ENCODE peak calls at places on chromosomes 12 and 14, in six cellular contexts. One of them, this sample, is unnamed.

GRCh38 chr12:121570467-121571283 is 10.1 kb downstream of the KDM2B start:
- DNase-seq in sigmoid colon: no peak
- DNase-seq in AG10803: no peak
- DNase-seq in naive thymus-derived CD4-positive, alpha-beta T cell: no peak
- DNase-seq in Peyer's patch: no peak
- DNase-seq in PC-9: no peak
- DNase-seq in this sample: no peak

GRCh38 chr12:65597527-65597926 is 226.8 kb upstream of the HMGA2 start:
- DNase-seq in sigmoid colon: no peak
- DNase-seq in AG10803: no peak
- DNase-seq in naive thymus-derived CD4-positive, alpha-beta T cell: no peak
- DNase-seq in Peyer's patch: no peak
- DNase-seq in PC-9: no peak
- DNase-seq in this sample: no peak

GRCh38 chr14:79543966-79544365 is 667.3 kb downstream of the DIO2 start:
- DNase-seq in sigmoid colon: no peak
- DNase-seq in AG10803: no peak
- DNase-seq in naive thymus-derived CD4-positive, alpha-beta T cell: no peak
- DNase-seq in Peyer's patch: no peak
- DNase-seq in PC-9: no peak
- DNase-seq in this sample: no peak

GRCh38 chr12:124094733-124095132 is 121.7 kb downstream of the ZNF664 start:
- DNase-seq in sigmoid colon: no peak
- DNase-seq in AG10803: no peak
- DNase-seq in naive thymus-derived CD4-positive, alpha-beta T cell: no peak
- DNase-seq in Peyer's patch: no peak
- DNase-seq in PC-9: no peak
- DNase-seq in this sample: no peak

GRCh38 chr12:94941440-94941862 is 62.0 kb downstream of the NDUFA12 start:
- DNase-seq in sigmoid colon: no peak
- DNase-seq in AG10803: peak
- DNase-seq in naive thymus-derived CD4-positive, alpha-beta T cell: no peak
- DNase-seq in Peyer's patch: peak
- DNase-seq in PC-9: peak
- DNase-seq in this sample: no peak

GRCh38 chr12:25472453-25472852 is 80.6 kb downstream of the LMNTD1 start:
- DNase-seq in sigmoid colon: no peak
- DNase-seq in AG10803: no peak
- DNase-seq in naive thymus-derived CD4-positive, alpha-beta T cell: no peak
- DNase-seq in Peyer's patch: no peak
- DNase-seq in PC-9: no peak
- DNase-seq in this sample: no peak

GRCh38 chr12:6606331-6607131 is 648 bp downstream of the CHD4 start:
- DNase-seq in sigmoid colon: peak
- DNase-seq in AG10803: no peak
- DNase-seq in naive thymus-derived CD4-positive, alpha-beta T cell: peak
- DNase-seq in Peyer's patch: peak
- DNase-seq in PC-9: peak
- DNase-seq in this sample: peak

GRCh38 chr14:73524493-73524892 is 12.4 kb upstream of the ACOT1 start:
- DNase-seq in sigmoid colon: no peak
- DNase-seq in AG10803: no peak
- DNase-seq in naive thymus-derived CD4-positive, alpha-beta T cell: no peak
- DNase-seq in Peyer's patch: no peak
- DNase-seq in PC-9: no peak
- DNase-seq in this sample: no peak

GRCh38 chr12:13941258-13942249 is 39.8 kb downstream of the GRIN2B start:
- DNase-seq in sigmoid colon: no peak
- DNase-seq in AG10803: peak
- DNase-seq in naive thymus-derived CD4-positive, alpha-beta T cell: no peak
- DNase-seq in Peyer's patch: no peak
- DNase-seq in PC-9: peak
- DNase-seq in this sample: peak

GRCh38 chr12:9750276-9751203 is 10.2 kb downstream of the CD69 start:
- DNase-seq in sigmoid colon: peak
- DNase-seq in AG10803: peak
- DNase-seq in naive thymus-derived CD4-positive, alpha-beta T cell: peak
- DNase-seq in Peyer's patch: peak
- DNase-seq in PC-9: peak
- DNase-seq in this sample: peak

GRCh38 chr12:1131811-1132224 is 140.8 kb downstream of the ERC1 start:
- DNase-seq in sigmoid colon: no peak
- DNase-seq in AG10803: no peak
- DNase-seq in naive thymus-derived CD4-positive, alpha-beta T cell: peak
- DNase-seq in Peyer's patch: no peak
- DNase-seq in PC-9: no peak
- DNase-seq in this sample: no peak

GRCh38 chr12:8780389-8780788 is 42.0 kb upstream of the A2ML1 start:
- DNase-seq in sigmoid colon: no peak
- DNase-seq in AG10803: peak
- DNase-seq in naive thymus-derived CD4-positive, alpha-beta T cell: peak
- DNase-seq in Peyer's patch: no peak
- DNase-seq in PC-9: peak
- DNase-seq in this sample: no peak

GRCh38 chr12:109239179-109239578 is 69.9 kb downstream of the FOXN4 start:
- DNase-seq in sigmoid colon: peak
- DNase-seq in AG10803: no peak
- DNase-seq in naive thymus-derived CD4-positive, alpha-beta T cell: no peak
- DNase-seq in Peyer's patch: no peak
- DNase-seq in PC-9: no peak
- DNase-seq in this sample: no peak

GRCh38 chr12:131892711-131893604 is 1.5 kb upstream of the ULK1 start:
- DNase-seq in sigmoid colon: no peak
- DNase-seq in AG10803: no peak
- DNase-seq in naive thymus-derived CD4-positive, alpha-beta T cell: no peak
- DNase-seq in Peyer's patch: no peak
- DNase-seq in PC-9: no peak
- DNase-seq in this sample: no peak

GRCh38 chr12:4278582-4278939 is 5.0 kb downstream of the CCND2 start:
- DNase-seq in sigmoid colon: peak
- DNase-seq in AG10803: no peak
- DNase-seq in naive thymus-derived CD4-positive, alpha-beta T cell: no peak
- DNase-seq in Peyer's patch: no peak
- DNase-seq in PC-9: no peak
- DNase-seq in this sample: peak

GRCh38 chr12:85277900-85278597 is 2.0 kb upstream of the ALX1 start:
- DNase-seq in sigmoid colon: peak
- DNase-seq in AG10803: no peak
- DNase-seq in naive thymus-derived CD4-positive, alpha-beta T cell: no peak
- DNase-seq in Peyer's patch: no peak
- DNase-seq in PC-9: no peak
- DNase-seq in this sample: peak

GRCh38 chr12:70448371-70448770 is 82.3 kb downstream of the KCNMB4 start:
- DNase-seq in sigmoid colon: no peak
- DNase-seq in AG10803: peak
- DNase-seq in naive thymus-derived CD4-positive, alpha-beta T cell: no peak
- DNase-seq in Peyer's patch: no peak
- DNase-seq in PC-9: peak
- DNase-seq in this sample: no peak

GRCh38 chr12:122304924-122305323 is 38.6 kb upstream of the VPS33A start:
- DNase-seq in sigmoid colon: no peak
- DNase-seq in AG10803: no peak
- DNase-seq in naive thymus-derived CD4-positive, alpha-beta T cell: no peak
- DNase-seq in Peyer's patch: no peak
- DNase-seq in PC-9: no peak
- DNase-seq in this sample: no peak

GRCh38 chr14:78902010-78902623 is 731.9 kb downstream of the NRXN3 start:
- DNase-seq in sigmoid colon: no peak
- DNase-seq in AG10803: peak
- DNase-seq in naive thymus-derived CD4-positive, alpha-beta T cell: no peak
- DNase-seq in Peyer's patch: no peak
- DNase-seq in PC-9: peak
- DNase-seq in this sample: peak

GRCh38 chr12:41206298-41206697 is 18.2 kb downstream of the PDZRN4 start:
- DNase-seq in sigmoid colon: no peak
- DNase-seq in AG10803: no peak
- DNase-seq in naive thymus-derived CD4-positive, alpha-beta T cell: no peak
- DNase-seq in Peyer's patch: no peak
- DNase-seq in PC-9: no peak
- DNase-seq in this sample: no peak

GRCh38 chr12:41202051-41202450 is 13.9 kb downstream of the PDZRN4 start:
- DNase-seq in sigmoid colon: no peak
- DNase-seq in AG10803: no peak
- DNase-seq in naive thymus-derived CD4-positive, alpha-beta T cell: no peak
- DNase-seq in Peyer's patch: no peak
- DNase-seq in PC-9: no peak
- DNase-seq in this sample: no peak

DNA sequence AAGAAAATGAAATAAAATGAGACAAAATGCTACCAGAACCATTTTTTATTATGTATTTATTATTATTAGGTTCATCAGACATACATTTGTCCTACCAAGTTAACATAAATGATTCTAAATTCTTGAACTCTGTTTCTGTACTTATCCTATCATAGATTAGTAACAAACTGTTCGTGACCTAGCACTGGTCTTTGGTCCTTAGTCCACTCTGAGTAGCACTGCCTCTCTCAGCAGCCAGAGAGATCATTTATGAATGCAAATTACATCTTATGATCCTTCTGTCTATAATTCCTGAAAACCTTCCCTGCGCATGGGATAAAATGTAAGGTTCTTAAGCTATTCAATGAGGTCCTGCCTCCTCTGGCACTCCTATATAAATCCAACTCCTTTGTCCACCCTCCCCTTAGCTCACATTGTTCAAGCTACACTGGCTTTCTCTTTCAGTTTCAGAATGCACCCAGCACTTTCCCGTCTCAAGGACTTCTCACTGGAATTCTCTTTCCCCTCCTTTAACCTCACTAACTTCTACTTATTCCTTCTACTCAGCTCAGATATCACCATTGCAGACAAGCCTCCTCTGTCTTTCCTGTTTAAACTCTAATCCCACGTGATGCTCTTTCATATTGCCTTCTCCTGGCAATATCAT is 17.1 kb downstream of the PDZRN4 start:
- DNase-seq in sigmoid colon: no peak
- DNase-seq in AG10803: no peak
- DNase-seq in naive thymus-derived CD4-positive, alpha-beta T cell: no peak
- DNase-seq in Peyer's patch: no peak
- DNase-seq in PC-9: no peak
- DNase-seq in this sample: no peak
- H3K4me3 ChIP-seq in sigmoid colon: peak
- H3K4me3 ChIP-seq in AG10803: no peak
- H3K4me3 ChIP-seq in naive thymus-derived CD4-positive, alpha-beta T cell: no peak
- H3K4me3 ChIP-seq in Peyer's patch: no peak
- H3K4me3 ChIP-seq in PC-9: no peak
- H3K4me3 ChIP-seq in this sample: no peak

DNA sequence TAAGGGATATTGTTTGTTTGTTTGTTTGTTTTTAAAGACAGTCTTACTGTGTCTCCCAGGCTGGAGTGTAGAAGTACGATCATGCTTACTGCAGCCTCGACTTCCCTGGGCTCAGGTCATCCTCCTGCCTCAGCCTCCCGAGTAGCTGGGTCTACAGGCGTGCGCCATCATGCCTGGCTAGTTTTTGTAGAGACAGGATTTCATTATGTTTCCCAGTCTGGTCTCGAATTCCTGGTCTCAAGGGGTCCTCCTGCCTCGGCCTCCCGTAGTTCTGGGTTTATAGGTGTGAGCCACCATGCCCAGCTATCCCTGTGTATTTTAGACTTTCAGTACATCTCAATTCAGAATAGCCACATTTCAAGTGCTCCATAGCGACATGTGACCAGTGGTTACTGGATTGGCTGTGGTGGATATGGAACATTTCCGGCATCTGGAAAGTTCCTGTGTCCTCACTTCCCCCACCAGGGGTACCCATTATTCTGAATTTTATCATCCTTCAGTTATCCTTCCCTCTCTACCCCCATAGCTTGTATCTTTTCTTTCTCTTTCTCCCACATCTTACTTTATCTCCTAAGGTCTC is 61.1 kb downstream of the HRK start:
- DNase-seq in sigmoid colon: no peak
- DNase-seq in AG10803: no peak
- DNase-seq in naive thymus-derived CD4-positive, alpha-beta T cell: no peak
- DNase-seq in Peyer's patch: no peak
- DNase-seq in PC-9: no peak
- DNase-seq in this sample: no peak
- H3K4me3 ChIP-seq in sigmoid colon: no peak
- H3K4me3 ChIP-seq in AG10803: no peak
- H3K4me3 ChIP-seq in naive thymus-derived CD4-positive, alpha-beta T cell: no peak
- H3K4me3 ChIP-seq in Peyer's patch: no peak
- H3K4me3 ChIP-seq in PC-9: peak
- H3K4me3 ChIP-seq in this sample: no peak

GRCh38 chr14:103127356-103127755 is 4.1 kb downstream of the TNFAIP2 start:
- DNase-seq in sigmoid colon: no peak
- DNase-seq in AG10803: no peak
- DNase-seq in naive thymus-derived CD4-positive, alpha-beta T cell: no peak
- DNase-seq in Peyer's patch: no peak
- DNase-seq in PC-9: no peak
- DNase-seq in this sample: no peak

GRCh38 chr14:103125098-103126070 is 2.1 kb downstream of the TNFAIP2 start:
- DNase-seq in sigmoid colon: peak
- DNase-seq in AG10803: no peak
- DNase-seq in naive thymus-derived CD4-positive, alpha-beta T cell: no peak
- DNase-seq in Peyer's patch: no peak
- DNase-seq in PC-9: no peak
- DNase-seq in this sample: no peak

GRCh38 chr14:103126873-103127304 is 3.6 kb downstream of the TNFAIP2 start:
- DNase-seq in sigmoid colon: peak
- DNase-seq in AG10803: no peak
- DNase-seq in naive thymus-derived CD4-positive, alpha-beta T cell: no peak
- DNase-seq in Peyer's patch: no peak
- DNase-seq in PC-9: peak
- DNase-seq in this sample: peak

GRCh38 chr14:103124501-103125001 is 1.3 kb downstream of the TNFAIP2 start:
- DNase-seq in sigmoid colon: no peak
- DNase-seq in AG10803: no peak
- DNase-seq in naive thymus-derived CD4-positive, alpha-beta T cell: no peak
- DNase-seq in Peyer's patch: no peak
- DNase-seq in PC-9: peak
- DNase-seq in this sample: no peak

GRCh38 chr14:103126088-103126872 is 3.0 kb downstream of the TNFAIP2 start:
- DNase-seq in sigmoid colon: no peak
- DNase-seq in AG10803: no peak
- DNase-seq in naive thymus-derived CD4-positive, alpha-beta T cell: no peak
- DNase-seq in Peyer's patch: no peak
- DNase-seq in PC-9: no peak
- DNase-seq in this sample: peak
- H3K4me3 ChIP-seq in sigmoid colon: peak
- H3K4me3 ChIP-seq in AG10803: peak
- H3K4me3 ChIP-seq in naive thymus-derived CD4-positive, alpha-beta T cell: no peak
- H3K4me3 ChIP-seq in Peyer's patch: no peak
- H3K4me3 ChIP-seq in PC-9: peak
- H3K4me3 ChIP-seq in this sample: no peak

DNA sequence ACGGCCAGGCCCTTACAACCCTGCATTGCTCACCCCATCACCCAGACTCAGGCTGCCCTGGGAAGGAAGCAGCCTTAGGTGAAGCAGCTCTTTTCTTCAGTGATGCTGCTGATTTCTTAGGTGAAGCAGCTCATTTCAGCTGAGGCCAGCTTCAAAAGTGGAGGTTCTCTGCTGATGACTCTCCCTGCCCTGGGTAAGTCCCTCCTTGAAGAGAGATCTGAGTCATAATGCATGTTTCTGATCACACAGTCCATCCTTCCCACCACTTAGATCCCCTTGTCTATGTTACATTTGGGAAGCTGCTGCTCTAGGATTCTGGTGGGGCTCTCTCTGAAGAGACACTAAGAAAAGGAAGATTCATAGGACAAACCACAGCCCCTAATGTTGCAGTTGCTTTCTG is 17.2 kb upstream of the ZNF140 start:
- DNase-seq in sigmoid colon: no peak
- DNase-seq in AG10803: no peak
- DNase-seq in naive thymus-derived CD4-positive, alpha-beta T cell: no peak
- DNase-seq in Peyer's patch: no peak
- DNase-seq in PC-9: no peak
- DNase-seq in this sample: no peak
- H3K4me3 ChIP-seq in sigmoid colon: no peak
- H3K4me3 ChIP-seq in AG10803: no peak
- H3K4me3 ChIP-seq in naive thymus-derived CD4-positive, alpha-beta T cell: peak
- H3K4me3 ChIP-seq in Peyer's patch: no peak
- H3K4me3 ChIP-seq in PC-9: no peak
- H3K4me3 ChIP-seq in this sample: no peak

GRCh38 chr12:111589601-111590000 is 9.5 kb downstream of the ATXN2 start:
- DNase-seq in sigmoid colon: no peak
- DNase-seq in AG10803: no peak
- DNase-seq in naive thymus-derived CD4-positive, alpha-beta T cell: no peak
- DNase-seq in Peyer's patch: no peak
- DNase-seq in PC-9: no peak
- DNase-seq in this sample: no peak
- H3K4me3 ChIP-seq in sigmoid colon: no peak
- H3K4me3 ChIP-seq in AG10803: no peak
- H3K4me3 ChIP-seq in naive thymus-derived CD4-positive, alpha-beta T cell: no peak
- H3K4me3 ChIP-seq in Peyer's patch: no peak
- H3K4me3 ChIP-seq in PC-9: no peak
- H3K4me3 ChIP-seq in this sample: no peak

This sample was measured in mucosa of descending colon.